ENCODE peak calls at places on chromosomes 12 and 14, in nine cellular contexts. E is uterus, J is fibroblast of lung, P is psoas muscle, B is testis, A is right lobe of liver, H is bronchial epithelial cell, Z is BJ, S is lung. Q is an unnamed sample.

GRCh38 chr14:56810341-56810740 is at the start of gene OTX2:
- DNase-seq in E (no peak), J (no peak), P (no peak), B (no peak), A (no peak), H (no peak), Z (no peak), S (no peak), Q (no peak)

GRCh38 chr12:65822732-65823480 is 1.4 kb upstream of the HMGA2 start:
- DNase-seq in E (no peak), J (peak; percentile 79), P (no peak), B (no peak), A (no peak), H (peak; percentile 59), Z (no peak), S (no peak), Q (no peak)

GRCh38 chr12:119177724-119178380 is 879 bp upstream of the HSPB8 start:
- DNase-seq in E (no peak), J (no peak), P (no peak), B (no peak), A (no peak), H (no peak), Z (no peak), S (no peak), Q (no peak)

GRCh38 chr14:102184678-102185040 is 45.0 kb downstream of the WDR20 start:
- DNase-seq in E (no peak), J (peak; percentile 20), P (no peak), B (no peak), A (no peak), H (no peak), Z (no peak), S (no peak), Q (no peak)

GRCh38 chr14:96829791-96830190 is 32.6 kb downstream of the VRK1 start:
- DNase-seq in E (no peak), J (no peak), P (no peak), B (no peak), A (no peak), H (no peak), Z (no peak), S (no peak), Q (no peak)

GRCh38 chr12:52533686-52534470 is 13.7 kb upstream of the KRT5 start:
- DNase-seq in E (no peak), J (no peak), P (no peak), B (no peak), A (peak; percentile 38), H (no peak), Z (no peak), S (no peak), Q (no peak)

GRCh38 chr12:3035171-3035570 is 42.0 kb upstream of the TSPAN9 start:
- DNase-seq in E (no peak), J (peak; percentile 24), P (no peak), B (no peak), A (peak; percentile 32), H (no peak), Z (no peak), S (no peak), Q (no peak)

GRCh38 chr14:99272669-99273024 is 650 bp upstream of the BCL11B start:
- DNase-seq in E (no peak), J (no peak), P (no peak), B (no peak), A (no peak), H (peak; percentile 22), Z (no peak), S (no peak), Q (no peak)

GRCh38 chr12:105721051-105721825 is 390.7 kb downstream of the C12orf75 start:
- DNase-seq in E (no peak), J (peak; percentile 88), P (no peak), B (no peak), A (no peak), H (no peak), Z (no peak), S (no peak), Q (no peak)

GRCh38 chr14:77516111-77516510 is 17.5 kb upstream of the ISM2 start:
- DNase-seq in E (no peak), J (peak; percentile 45), P (no peak), B (no peak), A (no peak), H (no peak), Z (no peak), S (no peak), Q (no peak)

GRCh38 chr12:116395381-116395780 is 117.9 kb upstream of the MED13L start:
- DNase-seq in E (no peak), J (no peak), P (no peak), B (no peak), A (no peak), H (no peak), Z (no peak), S (no peak), Q (no peak)

GRCh38 chr12:52521581-52522266 is 1.5 kb upstream of the KRT5 start:
- DNase-seq in E (no peak), J (peak; percentile 50), P (no peak), B (no peak), A (no peak), H (peak; percentile 93), Z (no peak), S (peak; percentile 22), Q (no peak)

GRCh38 chr14:87975636-87976035 is 17.3 kb downstream of the GALC start:
- DNase-seq in E (no peak), J (peak; percentile 2), P (no peak), B (no peak), A (no peak), H (peak; percentile 20), Z (no peak), S (no peak), Q (no peak)

GRCh38 chr12:112466011-112466422 is 47.3 kb downstream of the PTPN11 start:
- DNase-seq in E (no peak), J (no peak), P (no peak), B (no peak), A (no peak), H (no peak), Z (no peak), S (no peak), Q (no peak)

GRCh38 chr12:68403711-68404110 is 71.5 kb upstream of the MDM1 start:
- DNase-seq in E (no peak), J (no peak), P (no peak), B (no peak), A (no peak), H (no peak), Z (no peak), S (no peak), Q (no peak)

GRCh38 chr14:73795974-73796373 is 55.7 kb upstream of the PTGR2 start:
- DNase-seq in E (no peak), J (peak; percentile 93), P (no peak), B (no peak), A (peak; percentile 65), H (peak; percentile 79), Z (no peak), S (no peak), Q (no peak)

GRCh38 chr12:112091563-112091962 is 17.0 kb downstream of the NAA25 start:
- DNase-seq in E (no peak), J (no peak), P (no peak), B (no peak), A (no peak), H (no peak), Z (no peak), S (no peak), Q (no peak)

GRCh38 chr14:53942970-53943750 is 13.5 kb downstream of the BMP4 start:
- DNase-seq in E (no peak), J (no peak), P (no peak), B (no peak), A (no peak), H (no peak), Z (no peak), S (no peak), Q (no peak)
- H3K4me3 ChIP-seq in E (no peak overlapping the region), J (no peak overlapping the region), P (no peak overlapping the region), B (no peak overlapping the region), A (no peak overlapping the region), H (no peak overlapping the region), Z (no peak overlapping the region), S (no peak overlapping the region), Q (no peak overlapping the region)

GRCh38 chr14:92456215-92457017 is 57.2 kb upstream of the RIN3 start:
- DNase-seq in E (peak; percentile 30), J (peak; percentile 54), P (peak; percentile 53), B (peak; percentile 66), A (no peak), H (peak; percentile 29), Z (no peak), S (peak; percentile 58), Q (peak; percentile 14)
- TF ChIP-seq CTCF in E (peak; percentile 60), J (peak; percentile 72), P (peak; percentile 46), B (peak; percentile 74), A (peak; percentile 60), H (peak; percentile 73), Z (peak; percentile 83), S (peak; percentile 79), Q (peak; percentile 80)

GRCh38 chr12:563899-564298 is 99.3 kb downstream of the NINJ2 start:
- DNase-seq in E (no peak), J (no peak), P (no peak), B (no peak), A (no peak), H (no peak), Z (no peak), S (no peak), Q (no peak)
- H3K4me3 ChIP-seq in E (no peak overlapping the region), J (no peak overlapping the region), P (no peak overlapping the region), B (no peak overlapping the region), A (no peak overlapping the region), H (no peak overlapping the region), Z (no peak overlapping the region), S (no peak overlapping the region), Q (no peak overlapping the region)

GRCh38 chr14:33812596-33812995 is 138.3 kb downstream of the EGLN3 start:
- DNase-seq in E (no peak), J (no peak), P (no peak), B (no peak), A (no peak), H (no peak), Z (no peak), S (no peak), Q (no peak)
- TF ChIP-seq CTCF in E (no peak), J (no peak), P (no peak), B (no peak), A (no peak), H (no peak), Z (no peak), S (no peak), Q (no peak)

GRCh38 chr14:55440385-55440784 is at the start of gene TBPL2:
- DNase-seq in E (no peak), J (no peak), P (no peak), B (no peak), A (no peak), H (no peak), Z (no peak), S (no peak), Q (no peak)
- H3K4me3 ChIP-seq in E (no peak within 1 kb of the TSS), J (no peak within 1 kb of the TSS), P (no peak within 1 kb of the TSS), B (peak within 1 kb of the TSS; percentile 47), A (no peak within 1 kb of the TSS), H (no peak within 1 kb of the TSS), Z (no peak within 1 kb of the TSS), S (no peak within 1 kb of the TSS), Q (no peak within 1 kb of the TSS)

Q was measured in AG04449.